ENCODE peak calls at places on chromosome 1, in eight cellular contexts. U is fibroblast of lung, N is IMR-90, B is hepatocyte, L is MM.1S, E is A549, D is mammary epithelial cell, I is OCI-LY7. O is an unnamed sample. For H3K9me3, the result is how much of the 10 kb centered on the place peaks cover.

GRCh38 chr1:218604217-218604616 is 259.1 kb downstream of the TGFB2 start:
- DNase-seq in L (no peak), E (no peak), I (no peak), U (no peak), N (peak), B (no peak), D (no peak), O (no peak)

GRCh38 chr1:211285196-211285595 is 26.0 kb downstream of the RCOR3 start:
- DNase-seq in U (peak), N (peak), B (no peak), L (no peak), D (no peak), E (no peak), I (no peak), O (no peak)

GRCh38 chr1:157682710-157683437 is 17.7 kb downstream of the FCRL3 start:
- DNase-seq in D (no peak), E (no peak), U (no peak), I (no peak), B (no peak), N (no peak), L (no peak), O (no peak)

GRCh38 chr1:64875606-64876005 is 90.7 kb downstream of the JAK1 start:
- DNase-seq in N (no peak), D (no peak), U (no peak), E (no peak), L (no peak), B (no peak), I (no peak), O (no peak)

GRCh38 chr1:178960781-178961180 is 64.9 kb upstream of the FAM20B start:
- DNase-seq in B (no peak), N (no peak), I (no peak), E (no peak), D (no peak), U (no peak), L (no peak), O (no peak)

GRCh38 chr1:20485527-20486456 is at the start of gene CAMK2N1:
- DNase-seq in D (peak), E (peak), U (peak), L (no peak), N (peak), B (peak), I (no peak), O (peak)

GRCh38 chr1:205774277-205775014 is 836 bp downstream of the RAB29 start:
- DNase-seq in I (peak), N (no peak), B (peak), L (no peak), U (peak), E (no peak), D (peak), O (no peak)

GRCh38 chr1:39258146-39258924 is 53.8 kb downstream of the MACF1 start:
- DNase-seq in L (peak), E (peak), I (peak), N (peak), B (peak), U (peak), D (peak), O (peak)

GRCh38 chr1:85584264-85584781 is 3.8 kb downstream of the CCN1 start:
- DNase-seq in I (no peak), L (no peak), D (peak), E (no peak), U (peak), B (peak), N (peak), O (peak)

GRCh38 chr1:175221548-175222175 is 29.1 kb upstream of the KIAA0040 start:
- DNase-seq in B (peak), U (peak), N (no peak), I (no peak), E (no peak), D (peak), L (no peak), O (peak)

GRCh38 chr1:31763671-31764306 is 351 bp downstream of the ADGRB2 start:
- DNase-seq in D (no peak), B (no peak), E (no peak), L (peak), U (no peak), N (no peak), I (no peak), O (no peak)

GRCh38 chr1:21783679-21784603 is 992 bp upstream of the USP48 start:
- DNase-seq in D (no peak), N (peak), L (no peak), E (peak), B (peak), U (peak), I (no peak), O (peak)

GRCh38 chr1:229874609-229875008 is 192.4 kb upstream of the GALNT2 start:
- DNase-seq in D (peak), U (no peak), E (no peak), N (no peak), L (no peak), I (no peak), B (peak), O (no peak)

GRCh38 chr1:39230261-39231190 is 26.0 kb downstream of the MACF1 start:
- DNase-seq in E (no peak), I (peak), L (no peak), B (no peak), U (no peak), N (no peak), D (no peak), O (peak)

GRCh38 chr1:206040328-206040727 is 12.6 kb upstream of the RHEX start:
- DNase-seq in I (no peak), N (no peak), U (no peak), E (no peak), B (no peak), D (no peak), L (no peak), O (no peak)

GRCh38 chr1:173669491-173669941 is at the start of gene ANKRD45:
- DNase-seq in N (peak), L (no peak), I (no peak), E (peak), B (peak), U (peak), D (no peak), O (no peak)

GRCh38 chr1:186943891-186944686 is 115.3 kb downstream of the PLA2G4A start:
- DNase-seq in I (no peak), U (no peak), N (no peak), L (no peak), B (no peak), D (no peak), E (no peak), O (peak)

GRCh38 chr1:1204425-1204920 is 1.9 kb downstream of the TNFRSF18 start:
- DNase-seq in I (no peak), B (no peak), N (no peak), L (no peak), U (no peak), D (no peak), E (no peak), O (no peak)

GRCh38 chr1:186304982-186305949 is 69.8 kb downstream of the TPR start:
- DNase-seq in L (peak), B (peak), U (peak), D (peak), I (peak), E (peak), N (peak), O (peak)

GRCh38 chr1:58290685-58291372 is 255.7 kb downstream of the OMA1 start:
- DNase-seq in D (peak), B (peak), E (no peak), L (peak), N (peak), I (no peak), U (peak), O (no peak)

GRCh38 chr1:43530483-43531452 is at the start of gene PTPRF:
- DNase-seq in D (peak), N (peak), I (peak), U (peak), E (peak), L (peak), B (peak), O (peak)

GRCh38 chr1:9128520-9129371 is at the start of gene GPR157:
- DNase-seq in L (peak), B (peak), N (peak), I (peak), E (peak), D (peak), U (peak), O (peak)

GRCh38 chr1:31761883-31762282 is 2.3 kb downstream of the ADGRB2 start:
- DNase-seq in B (no peak), D (no peak), N (peak), U (peak), L (no peak), I (no peak), E (no peak), O (peak)

GRCh38 chr1:153549741-153550397 is 811 bp upstream of the S100A3 start:
- DNase-seq in L (no peak), D (peak), I (no peak), E (no peak), N (no peak), U (no peak), B (no peak), O (no peak)

GRCh38 chr1:9655127-9655723 is 3.7 kb downstream of the PIK3CD start:
- DNase-seq in D (no peak), B (no peak), I (peak), E (no peak), N (no peak), U (no peak), L (peak), O (no peak)

GRCh38 chr1:143680304-143680703 is 291.5 kb downstream of the FAM72C start:
- DNase-seq in B (no peak), L (peak), E (no peak), U (no peak), D (no peak), I (no peak), N (no peak), O (no peak)

GRCh38 chr1:173122958-173123852 is 72.5 kb upstream of the TNFSF18 start:
- DNase-seq in E (peak), N (peak), B (peak), U (peak), D (peak), L (no peak), I (no peak), O (peak)

GRCh38 chr1:10696977-10697376 is 99.5 kb downstream of the CASZ1 start:
- DNase-seq in N (peak), L (no peak), I (no peak), E (no peak), U (peak), B (no peak), D (no peak), O (no peak)

GRCh38 chr1:171844381-171844780 is 3.1 kb downstream of the DNM3 start:
- DNase-seq in N (no peak), E (no peak), I (no peak), U (peak), B (no peak), D (no peak), L (no peak), O (no peak)

GRCh38 chr1:161770250-161770649 is 4.1 kb downstream of the ATF6 start:
- DNase-seq in I (no peak), D (no peak), B (no peak), N (no peak), L (no peak), E (no peak), U (no peak), O (no peak)
- H3K4me2 ChIP-seq in I (no peak), D (no peak), B (no peak), N (no peak), L (peak), E (no peak), U (no peak), O (no peak)

GRCh38 chr1:3119748-3120524 is 50.9 kb downstream of the PRDM16 start:
- DNase-seq in D (no peak), U (no peak), I (no peak), B (no peak), E (no peak), L (no peak), N (no peak), O (no peak)

GRCh38 chr1:3122311-3122710 is 53.3 kb downstream of the PRDM16 start:
- DNase-seq in U (no peak), N (no peak), B (no peak), I (no peak), E (no peak), D (no peak), L (no peak), O (no peak)

GRCh38 chr1:3121401-3122215 is 52.6 kb downstream of the PRDM16 start:
- DNase-seq in N (no peak), D (no peak), B (no peak), E (no peak), U (no peak), I (no peak), L (no peak), O (no peak)

GRCh38 chr1:3119061-3119460 is 50.1 kb downstream of the PRDM16 start:
- DNase-seq in E (no peak), I (no peak), L (no peak), D (no peak), U (no peak), B (no peak), N (no peak), O (no peak)

GRCh38 chr1:3120994-3121393 is 52.0 kb downstream of the PRDM16 start:
- DNase-seq in I (no peak), B (no peak), N (no peak), D (no peak), U (no peak), E (no peak), L (no peak), O (no peak)
- H3K9me3 ChIP-seq in I (under half), B (under half), N (under half), D (half or more), U (under half), E (under half), L (under half), O (under half)

GRCh38 chr1:220877348-220878095 is 1.7 kb upstream of the HLX start:
- DNase-seq in D (no peak), U (no peak), N (no peak), E (no peak), B (no peak), L (no peak), I (no peak), O (no peak)
- H3K4me2 ChIP-seq in D (no peak), U (peak), N (no peak), E (no peak), B (peak), L (peak), I (no peak), O (peak)

GRCh38 chr1:248696775-248697174 is 5.8 kb downstream of the OR14I1 start:
- DNase-seq in U (no peak), I (no peak), B (no peak), L (no peak), D (no peak), N (no peak), E (no peak), O (no peak)

GRCh38 chr1:248695451-248696132 is 7.0 kb downstream of the OR14I1 start:
- DNase-seq in U (no peak), N (peak), D (no peak), L (no peak), E (no peak), I (no peak), B (no peak), O (peak)

GRCh38 chr1:248697907-248698306 is 4.7 kb downstream of the OR14I1 start:
- DNase-seq in L (no peak), I (no peak), E (no peak), D (no peak), B (no peak), N (no peak), U (no peak), O (no peak)

GRCh38 chr1:248699099-248699498 is 3.5 kb downstream of the OR14I1 start:
- DNase-seq in N (no peak), E (no peak), I (no peak), U (no peak), B (no peak), L (no peak), D (no peak), O (no peak)

GRCh38 chr1:248696261-248696660 is 6.3 kb downstream of the OR14I1 start:
- DNase-seq in I (peak), B (no peak), D (no peak), E (peak), N (no peak), L (peak), U (no peak), O (no peak)
- H3K9me3 ChIP-seq in I (under half), B (under half), D (under half), E (under half), N (under half), L (under half), U (under half), O (under half)

GRCh38 chr1:201014816-201015200 is 8.7 kb downstream of the KIF21B start:
- DNase-seq in E (no peak), N (no peak), U (no peak), I (no peak), L (no peak), D (no peak), B (no peak), O (no peak)
- H3K4me2 ChIP-seq in E (no peak), N (no peak), U (no peak), I (no peak), L (no peak), D (no peak), B (no peak), O (no peak)

GRCh38 chr1:33061827-33062226 is 19.1 kb upstream of the AZIN2 start:
- DNase-seq in L (no peak), E (no peak), B (no peak), I (no peak), D (no peak), N (no peak), U (no peak), O (no peak)
- H3K9me3 ChIP-seq in L (under half), E (under half), B (under half), I (under half), D (under half), N (under half), U (under half), O (under half)

DNA sequence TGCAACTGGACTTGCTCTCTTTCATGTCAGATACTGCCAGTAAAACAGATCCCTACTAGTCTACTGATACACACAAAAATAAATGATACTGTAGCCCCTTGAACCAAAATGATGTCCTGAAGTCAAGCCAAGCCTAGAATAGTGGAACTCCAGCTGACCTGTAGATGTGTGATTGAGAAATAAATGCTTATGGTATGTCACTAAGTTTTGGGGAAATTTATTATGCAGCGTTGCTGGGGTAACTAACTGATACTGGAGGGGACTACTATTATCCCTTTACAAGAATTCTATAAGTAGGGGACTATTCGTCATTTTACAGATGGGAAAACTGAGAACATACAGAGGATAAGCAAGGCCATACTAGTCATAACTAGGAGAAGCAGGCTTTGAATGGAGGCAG is 55.6 kb downstream of the RPL5 start:
- DNase-seq in D (no peak), L (no peak), I (no peak), U (no peak), B (no peak), N (no peak), E (no peak), O (no peak)
- H3K4me2 ChIP-seq in D (no peak), L (no peak), I (no peak), U (no peak), B (peak), N (no peak), E (no peak), O (no peak)

DNA sequence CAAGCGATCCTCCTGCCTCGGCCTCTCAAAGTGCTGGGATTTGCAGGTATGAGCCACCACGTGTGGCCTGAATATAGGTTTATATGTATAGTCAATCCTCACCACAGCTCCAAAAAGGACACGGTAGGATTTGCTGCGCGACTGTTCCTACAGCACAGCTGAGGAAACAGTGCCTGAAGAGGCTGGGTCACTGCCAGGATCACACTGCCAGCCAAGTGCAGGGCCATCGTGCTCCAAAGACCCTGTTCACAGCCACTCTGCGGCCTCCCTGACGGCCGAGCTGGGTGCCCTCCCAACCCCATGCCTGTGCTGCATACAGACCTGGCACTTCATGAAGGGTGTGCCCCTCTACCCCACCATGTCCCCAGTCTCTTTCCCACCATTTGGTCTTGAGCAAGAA is 71.4 kb downstream of the MRPL37 start:
- DNase-seq in B (no peak), N (no peak), U (no peak), L (no peak), I (no peak), E (no peak), D (no peak), O (no peak)
- H3K9me3 ChIP-seq in B (under half), N (under half), U (under half), L (under half), I (under half), E (under half), D (under half), O (under half)

DNA sequence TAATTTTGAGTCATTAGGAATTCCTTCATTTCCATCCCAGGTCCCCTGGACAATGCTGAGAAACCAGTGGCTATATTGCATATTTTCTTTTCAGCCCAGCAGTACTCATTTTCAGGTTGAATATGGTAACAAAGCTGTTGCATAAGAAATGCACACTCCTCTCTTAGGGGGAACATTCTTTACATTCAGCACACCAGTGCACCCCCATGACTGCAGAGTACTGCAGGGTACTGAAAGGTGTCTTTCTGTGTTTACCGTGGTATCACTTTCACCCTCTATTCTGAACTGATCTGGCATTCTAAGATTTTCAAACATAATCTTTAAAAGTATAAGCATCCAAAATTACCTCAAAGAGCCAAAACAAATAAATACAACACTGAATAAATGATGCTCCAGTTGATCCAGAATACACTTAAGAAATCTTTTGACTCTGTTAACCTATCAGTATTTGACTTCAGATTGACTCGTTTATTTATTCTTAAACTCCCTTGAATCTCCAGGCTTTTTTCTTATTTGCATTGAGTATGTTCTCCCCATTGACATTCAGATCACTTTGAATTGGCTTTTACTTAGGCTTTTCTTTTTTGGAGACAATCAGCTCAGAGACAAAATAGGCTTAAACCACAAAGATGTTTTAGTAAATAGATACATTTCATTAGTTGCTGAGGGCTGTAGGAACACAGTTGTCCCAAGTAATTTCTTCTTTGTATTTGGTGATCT is 213.6 kb downstream of the NFIA start:
- DNase-seq in D (no peak), N (no peak), B (no peak), L (no peak), E (no peak), U (no peak), I (no peak), O (no peak)
- H3K4me2 ChIP-seq in D (no peak), N (no peak), B (no peak), L (no peak), E (no peak), U (no peak), I (no peak), O (no peak)